ENCODE peak calls at places on chromosomes 16 and 17, in six cellular contexts. K is neural progenitor cell, S is colonic mucosa, H is PC-3, R is neuronal stem cell, Q is GM23248. U is an unnamed sample.

GRCh38 chr17:1484586-1485310 is 7.7 kb downstream of the MYO1C start:
- DNase-seq in K (peak; percentile 80), S (peak; percentile 83), H (peak; percentile 39), R (peak; percentile 52), Q (peak; percentile 65), U (no peak)

GRCh38 chr17:76736349-76737081 is 616 bp downstream of the SRSF2 start:
- DNase-seq in K (peak; percentile 91), S (peak; percentile 79), H (no peak), R (peak; percentile 75), Q (peak; percentile 87), U (no peak)

GRCh38 chr17:38451840-38452529 is 23.7 kb downstream of the ARHGAP23 start:
- DNase-seq in K (peak; percentile 65), S (no peak), H (no peak), R (no peak), Q (peak; percentile 93), U (peak; percentile 42)

GRCh38 chr16:68969338-68969737 is 126.0 kb downstream of the TANGO6 start:
- DNase-seq in K (no peak), S (no peak), H (no peak), R (no peak), Q (no peak), U (no peak)

GRCh38 chr17:35449371-35449931 is 885 bp upstream of the SLFN13 start:
- DNase-seq in K (peak; percentile 26), S (no peak), H (no peak), R (peak; percentile 45), Q (peak; percentile 63), U (no peak)

GRCh38 chr17:77474292-77474988 is 333.7 kb downstream of the SEC14L1 start:
- DNase-seq in K (no peak), S (no peak), H (no peak), R (no peak), Q (peak; percentile 52), U (no peak)

GRCh38 chr17:18185832-18186231 is 2.2 kb downstream of the ALKBH5 start:
- DNase-seq in K (no peak), S (no peak), H (no peak), R (no peak), Q (peak; percentile 76), U (no peak)

GRCh38 chr17:72034000-72034399 is 86.8 kb upstream of the SOX9 start:
- DNase-seq in K (no peak), S (no peak), H (no peak), R (no peak), Q (no peak), U (no peak)

GRCh38 chr16:57260294-57260929 is 15.4 kb downstream of the ARL2BP start:
- DNase-seq in K (peak; percentile 87), S (no peak), H (peak; percentile 65), R (peak; percentile 81), Q (peak; percentile 79), U (no peak)

GRCh38 chr17:60442271-60443201 is 20.2 kb downstream of the CHCT1 start:
- DNase-seq in K (no peak), S (no peak), H (peak; percentile 26), R (no peak), Q (peak; percentile 69), U (no peak)

GRCh38 chr17:72705905-72706395 is 386.5 kb downstream of the SLC39A11 start:
- DNase-seq in K (no peak), S (no peak), H (no peak), R (no peak), Q (no peak), U (no peak)

GRCh38 chr17:968812-969766 is 10.5 kb downstream of the NXN start:
- DNase-seq in K (no peak), S (no peak), H (no peak), R (no peak), Q (peak; percentile 82), U (no peak)

GRCh38 chr17:71084219-71084618 is 914.9 kb downstream of the KCNJ2 start:
- DNase-seq in K (peak; percentile 71), S (peak; percentile 51), H (peak; percentile 77), R (peak; percentile 30), Q (peak; percentile 35), U (no peak)

GRCh38 chr17:77146882-77147281 is 6.1 kb downstream of the SEC14L1 start:
- DNase-seq in K (no peak), S (peak; percentile 69), H (no peak), R (no peak), Q (no peak), U (no peak)

GRCh38 chr17:38608648-38609047 is 2.9 kb upstream of the SRCIN1 start:
- DNase-seq in K (no peak), S (peak; percentile 81), H (peak; percentile 43), R (no peak), Q (no peak), U (no peak)

GRCh38 chr17:58541249-58541648 is 26.8 kb upstream of the MTMR4 start:
- DNase-seq in K (peak; percentile 37), S (no peak), H (peak; percentile 40), R (no peak), Q (peak; percentile 20), U (no peak)

GRCh38 chr17:78366109-78366848 is 6.4 kb upstream of the SOCS3 start:
- DNase-seq in K (no peak), S (no peak), H (no peak), R (no peak), Q (no peak), U (no peak)

GRCh38 chr17:57456622-57457021 is 200.3 kb downstream of the MSI2 start:
- DNase-seq in K (no peak), S (no peak), H (no peak), R (no peak), Q (no peak), U (no peak)

GRCh38 chr17:57454729-57455062 is 198.4 kb downstream of the MSI2 start:
- DNase-seq in K (no peak), S (no peak), H (no peak), R (no peak), Q (no peak), U (no peak)

GRCh38 chr17:57453841-57454240 is 197.5 kb downstream of the MSI2 start:
- DNase-seq in K (no peak), S (no peak), H (no peak), R (no peak), Q (no peak), U (no peak)

GRCh38 chr17:57457188-57457587 is 200.9 kb downstream of the MSI2 start:
- DNase-seq in K (no peak), S (no peak), H (no peak), R (no peak), Q (no peak), U (no peak)

DNA sequence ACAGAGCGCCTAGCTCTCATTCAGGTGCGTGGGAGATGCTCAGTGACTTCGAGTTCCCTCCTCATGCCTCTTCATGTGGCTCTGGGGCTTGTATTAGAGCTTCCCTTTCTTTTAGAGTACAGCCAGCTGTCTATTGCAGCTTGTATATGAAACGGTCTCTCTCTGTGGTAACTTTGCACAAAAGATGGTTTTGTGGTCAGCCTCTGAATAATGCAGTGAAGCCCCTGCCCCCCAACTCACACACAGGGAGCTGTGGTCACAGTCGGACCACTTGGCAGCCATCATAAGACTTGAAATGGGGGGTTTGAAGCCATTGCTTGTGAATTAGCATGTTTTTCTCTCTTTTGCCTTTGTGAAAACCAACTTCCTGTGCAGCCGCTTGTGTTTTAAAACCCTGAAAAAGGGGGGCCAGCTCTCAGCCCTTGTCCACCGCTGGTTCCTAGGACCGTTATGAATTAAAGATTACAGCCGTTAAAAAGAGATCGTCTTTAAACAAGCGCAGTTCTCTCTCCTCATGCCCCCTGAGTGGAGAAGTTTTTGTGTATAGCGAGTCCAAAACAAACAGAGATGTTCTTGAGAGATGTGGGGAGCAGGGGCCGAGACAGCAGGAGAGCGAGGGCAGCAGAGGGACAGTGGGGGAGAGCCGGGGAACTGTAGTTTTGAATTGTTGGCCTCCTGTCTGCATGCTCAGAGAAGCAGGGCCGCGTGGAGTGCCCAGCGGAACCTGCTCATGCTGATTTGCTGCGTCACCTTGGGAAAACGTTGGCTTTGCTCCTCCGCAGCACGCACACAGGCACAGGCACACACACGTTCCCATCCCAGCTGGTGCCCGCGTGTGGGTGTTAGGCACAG is 199.0 kb downstream of the MSI2 start:
- DNase-seq in K (no peak), S (no peak), H (no peak), R (no peak), Q (no peak), U (no peak)
- H3K9ac ChIP-seq in K (no peak overlapping the region), S (no peak overlapping the region), H (no peak overlapping the region), R (no peak overlapping the region), Q (no peak overlapping the region), U (no peak overlapping the region)

GRCh38 chr16:3578610-3579551 is 1.7 kb upstream of the NLRC3 start:
- DNase-seq in K (no peak), S (no peak), H (no peak), R (peak; percentile 27), Q (no peak), U (no peak)
- H3K27ac ChIP-seq in K (no peak overlapping the region), S (no peak overlapping the region), H (no peak overlapping the region), R (peak overlapping the region; percentile 41), Q (no peak overlapping the region), U (no peak overlapping the region)

DNA sequence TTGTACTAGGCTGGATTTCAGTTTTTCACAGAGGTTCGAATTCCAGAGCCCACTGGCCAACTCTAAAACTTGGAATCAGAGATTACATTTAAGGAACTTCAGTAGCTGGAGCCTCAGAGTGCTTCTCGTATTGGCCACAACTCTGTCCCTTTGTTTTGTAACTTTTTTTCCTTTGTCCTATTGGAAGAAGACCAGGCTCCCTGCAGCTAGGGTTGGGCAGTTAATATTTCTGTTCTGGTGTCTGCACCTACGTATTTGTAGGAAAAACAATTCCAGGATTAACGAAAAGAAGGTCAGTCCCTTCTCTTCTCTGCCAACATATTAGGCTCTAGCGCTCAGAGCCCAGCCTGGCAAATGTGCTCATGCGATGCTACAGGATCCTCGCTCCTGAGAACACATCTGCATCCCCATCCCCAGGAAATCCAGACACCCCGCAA is 1.9 kb downstream of the CDH11 start:
- DNase-seq in K (peak; percentile 62), S (no peak), H (peak; percentile 62), R (peak; percentile 48), Q (peak; percentile 74), U (no peak)
- H3K4me3 ChIP-seq in K (peak overlapping the region; percentile 93), S (peak overlapping the region; percentile 47), H (peak overlapping the region; percentile 90), R (peak overlapping the region; percentile 96), Q (peak overlapping the region; percentile 98), U (peak overlapping the region; percentile 85)

GRCh38 chr16:87740909-87741424 is 24.8 kb downstream of the KLHDC4 start:
- DNase-seq in K (no peak), S (no peak), H (no peak), R (no peak), Q (peak; percentile 56), U (no peak)

GRCh38 chr16:87741700-87742415 is 23.9 kb downstream of the KLHDC4 start:
- DNase-seq in K (no peak), S (no peak), H (no peak), R (no peak), Q (no peak), U (no peak)

GRCh38 chr16:87740441-87740840 is 25.3 kb downstream of the KLHDC4 start:
- DNase-seq in K (no peak), S (no peak), H (no peak), R (no peak), Q (peak; percentile 48), U (no peak)

GRCh38 chr16:87744750-87745514 is 20.9 kb downstream of the KLHDC4 start:
- DNase-seq in K (no peak), S (peak; percentile 80), H (no peak), R (no peak), Q (no peak), U (no peak)

DNA sequence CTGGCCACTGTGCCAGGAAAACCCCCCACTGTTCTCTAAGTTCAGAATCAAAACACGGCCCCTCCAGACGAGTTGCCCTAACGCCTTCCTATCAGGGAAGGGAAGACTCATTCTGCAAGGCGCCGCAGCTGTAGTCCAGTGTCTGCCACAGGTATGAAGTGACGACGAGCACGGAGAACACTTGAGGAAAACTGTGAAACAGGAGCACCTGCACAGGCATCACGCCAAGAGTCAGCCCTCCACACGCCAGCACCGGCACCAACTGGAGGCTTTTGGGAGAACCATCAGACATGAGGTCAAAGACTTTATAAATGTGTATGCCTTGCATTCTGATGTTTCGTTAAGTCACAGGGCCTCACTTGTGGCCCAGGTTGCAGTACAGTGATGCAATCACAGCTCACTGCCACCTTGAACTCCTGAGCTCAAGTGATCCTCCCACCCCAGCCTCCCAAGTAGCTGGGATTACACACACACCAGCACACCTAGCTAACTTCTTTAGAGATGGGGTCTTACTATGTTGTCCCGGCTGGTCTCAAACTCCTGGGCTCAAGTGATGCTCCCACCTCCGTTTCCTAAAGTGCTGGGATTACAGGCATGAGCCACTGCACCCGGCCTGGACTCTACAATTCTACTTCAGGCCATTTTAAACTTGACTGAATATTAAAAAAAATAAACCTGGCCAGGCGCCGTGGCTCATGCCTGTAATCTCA is 22.9 kb downstream of the KLHDC4 start:
- DNase-seq in K (no peak), S (no peak), H (no peak), R (no peak), Q (no peak), U (no peak)
- H3K9ac ChIP-seq in K (no peak overlapping the region), S (no peak overlapping the region), H (no peak overlapping the region), R (no peak overlapping the region), Q (no peak overlapping the region), U (no peak overlapping the region)

U was measured in SK-N-MC.